ENCODE peak calls at places on chromosomes 12 and 14, in five cellular contexts. J is NCI-H2107, H is germinal center, R is NCI-H524, B is foreskin fibroblast. V is an unnamed sample.

GRCh38 chr14:35963209-35963608 is 137.1 kb downstream of the BRMS1L start:
- DNase-seq in J (no peak), B (no peak), H (peak), R (peak), V (no peak)

GRCh38 chr14:98773814-98774213 is 498.2 kb downstream of the BCL11B start:
- DNase-seq in R (no peak), B (no peak), H (no peak), J (no peak), V (no peak)

GRCh38 chr14:76811561-76811960 is 1.1 kb downstream of the ANGEL1 start:
- DNase-seq in H (no peak), R (no peak), B (peak), J (no peak), V (no peak)

GRCh38 chr14:52012635-52013034 is 23.3 kb downstream of the RTRAF start:
- DNase-seq in B (peak), J (no peak), H (no peak), R (peak), V (no peak)

GRCh38 chr12:19802915-19803314 is 363.6 kb downstream of the AEBP2 start:
- DNase-seq in B (no peak), H (no peak), R (no peak), J (no peak), V (no peak)

GRCh38 chr12:34405286-34406227 is 383.3 kb downstream of the ALG10 start:
- DNase-seq in J (no peak), H (no peak), R (no peak), B (no peak), V (no peak)

GRCh38 chr12:56839489-56840442 is 76.6 kb downstream of the HSD17B6 start:
- DNase-seq in J (no peak), R (peak), H (peak), B (peak), V (no peak)

GRCh38 chr14:101506921-101507300 is 54.4 kb upstream of the DIO3 start:
- DNase-seq in H (no peak), R (no peak), B (no peak), J (no peak), V (no peak)

GRCh38 chr12:19654630-19655384 is 215.5 kb downstream of the AEBP2 start:
- DNase-seq in R (no peak), J (no peak), H (no peak), B (peak), V (peak)

GRCh38 chr14:94850332-94851211 is 80.7 kb upstream of the GSC start:
- DNase-seq in H (no peak), J (no peak), B (no peak), R (no peak), V (no peak)

GRCh38 chr12:102964872-102965271 is 7.4 kb downstream of the ASCL1 start:
- DNase-seq in R (peak), B (no peak), J (no peak), H (no peak), V (no peak)

GRCh38 chr14:50967104-50967503 is 22.8 kb upstream of the PYGL start:
- DNase-seq in R (no peak), B (peak), J (no peak), H (no peak), V (no peak)

GRCh38 chr14:61051046-61051445 is 70.0 kb downstream of the SLC38A6 start:
- DNase-seq in R (no peak), B (peak), H (no peak), J (no peak), V (no peak)

GRCh38 chr12:4244868-4245267 is 28.7 kb upstream of the CCND2 start:
- DNase-seq in H (no peak), J (no peak), R (no peak), B (no peak), V (no peak)

GRCh38 chr12:24505366-24506025 is 443.4 kb downstream of the BCAT1 start:
- DNase-seq in R (no peak), J (no peak), B (no peak), H (peak), V (no peak)

GRCh38 chr12:25089738-25090137 is 105.2 kb downstream of the DNAI7 start:
- DNase-seq in B (no peak), J (no peak), H (no peak), R (no peak), V (no peak)

GRCh38 chr12:100954118-100954517 is 159.5 kb downstream of the ANO4 start:
- DNase-seq in H (no peak), B (no peak), J (no peak), R (no peak), V (no peak)

GRCh38 chr12:56632701-56633464 is 2.8 kb upstream of the BAZ2A start:
- DNase-seq in B (peak), J (no peak), R (peak), H (no peak), V (no peak)

GRCh38 chr12:54560374-54560858 is 11.0 kb downstream of the PDE1B start:
- DNase-seq in B (peak), J (no peak), R (peak), H (peak), V (peak)

GRCh38 chr14:104816678-104816945 is 15.7 kb downstream of the ZBTB42 start:
- DNase-seq in H (no peak), R (no peak), J (no peak), B (no peak), V (no peak)

GRCh38 chr12:30108666-30109065 is 324.9 kb upstream of the TMTC1 start:
- DNase-seq in H (no peak), J (no peak), B (no peak), R (no peak), V (no peak)

GRCh38 chr14:91354979-91355685 is 62.5 kb downstream of the CCDC88C start:
- DNase-seq in B (no peak), R (no peak), J (peak), H (peak), V (no peak)

GRCh38 chr14:24064856-24065255 is 6.5 kb upstream of the CPNE6 start:
- DNase-seq in R (no peak), B (no peak), J (no peak), H (no peak), V (no peak)

GRCh38 chr14:93778453-93778852 is 9.8 kb downstream of the PRIMA1 start:
- DNase-seq in R (no peak), J (no peak), H (no peak), B (no peak), V (no peak)

GRCh38 chr14:39469094-39469710 is 37.0 kb upstream of the FBXO33 start:
- DNase-seq in H (no peak), B (peak), R (peak), J (no peak), V (no peak)